ENCODE peak calls at places on chromosomes 1 and 21, in ten cellular contexts. One of them, this sample, is unnamed.

GRCh38 chr1:53581476-53581875 is 122.3 kb downstream of the DMRTB1 start:
- DNase-seq in stomach: no peak
- DNase-seq in mammary epithelial cell: no peak
- DNase-seq in mucosa of descending colon: no peak
- DNase-seq in heart right ventricle: no peak
- DNase-seq in left ventricle myocardium inferior: no peak
- DNase-seq in right cardiac atrium: peak; percentile 12
- DNase-seq in right atrium auricular region: no peak
- DNase-seq in HCT116: no peak
- DNase-seq in psoas muscle: no peak
- DNase-seq in this sample: no peak

GRCh38 chr1:227891223-227891954 is 56.3 kb downstream of the WNT9A start:
- DNase-seq in heart right ventricle: peak; percentile 2
- DNase-seq in HCT116: no peak
- DNase-seq in stomach: peak; percentile 20
- DNase-seq in right cardiac atrium: peak; percentile 31
- DNase-seq in left ventricle myocardium inferior: no peak
- DNase-seq in mucosa of descending colon: peak; percentile 16
- DNase-seq in right atrium auricular region: peak; percentile 52
- DNase-seq in mammary epithelial cell: no peak
- DNase-seq in psoas muscle: no peak
- DNase-seq in this sample: peak; percentile 40

GRCh38 chr1:180994262-180994661 is 28.4 kb downstream of the STX6 start:
- DNase-seq in heart right ventricle: no peak
- DNase-seq in left ventricle myocardium inferior: no peak
- DNase-seq in psoas muscle: no peak
- DNase-seq in right cardiac atrium: no peak
- DNase-seq in stomach: no peak
- DNase-seq in mammary epithelial cell: peak; percentile 27
- DNase-seq in HCT116: no peak
- DNase-seq in right atrium auricular region: no peak
- DNase-seq in mucosa of descending colon: no peak
- DNase-seq in this sample: no peak

GRCh38 chr1:205199090-205199930 is 12.2 kb downstream of the DSTYK start:
- DNase-seq in right cardiac atrium: no peak
- DNase-seq in stomach: no peak
- DNase-seq in HCT116: no peak
- DNase-seq in psoas muscle: no peak
- DNase-seq in mammary epithelial cell: peak; percentile 73
- DNase-seq in left ventricle myocardium inferior: no peak
- DNase-seq in heart right ventricle: no peak
- DNase-seq in right atrium auricular region: no peak
- DNase-seq in mucosa of descending colon: no peak
- DNase-seq in this sample: no peak

GRCh38 chr1:219506337-219506944 is 106.5 kb downstream of the ZC3H11B start:
- DNase-seq in left ventricle myocardium inferior: no peak
- DNase-seq in right cardiac atrium: no peak
- DNase-seq in right atrium auricular region: no peak
- DNase-seq in HCT116: no peak
- DNase-seq in mammary epithelial cell: no peak
- DNase-seq in psoas muscle: no peak
- DNase-seq in heart right ventricle: no peak
- DNase-seq in stomach: no peak
- DNase-seq in mucosa of descending colon: no peak
- DNase-seq in this sample: no peak

GRCh38 chr1:69244211-69244610 is 323.5 kb upstream of the LRRC7 start:
- DNase-seq in HCT116: no peak
- DNase-seq in left ventricle myocardium inferior: no peak
- DNase-seq in mucosa of descending colon: no peak
- DNase-seq in stomach: no peak
- DNase-seq in psoas muscle: no peak
- DNase-seq in heart right ventricle: no peak
- DNase-seq in right atrium auricular region: no peak
- DNase-seq in mammary epithelial cell: no peak
- DNase-seq in right cardiac atrium: no peak
- DNase-seq in this sample: no peak

GRCh38 chr1:99456536-99456935 is 189.4 kb upstream of the PALMD start:
- DNase-seq in mucosa of descending colon: no peak
- DNase-seq in right atrium auricular region: no peak
- DNase-seq in left ventricle myocardium inferior: no peak
- DNase-seq in right cardiac atrium: no peak
- DNase-seq in mammary epithelial cell: peak; percentile 19
- DNase-seq in stomach: no peak
- DNase-seq in HCT116: no peak
- DNase-seq in heart right ventricle: no peak
- DNase-seq in psoas muscle: no peak
- DNase-seq in this sample: peak; percentile 4

GRCh38 chr21:41973861-41974751 is 20.3 kb upstream of the C2CD2 start:
- DNase-seq in mucosa of descending colon: no peak
- DNase-seq in stomach: peak; percentile 22
- DNase-seq in right cardiac atrium: peak; percentile 83
- DNase-seq in mammary epithelial cell: no peak
- DNase-seq in right atrium auricular region: peak; percentile 57
- DNase-seq in psoas muscle: peak; percentile 32
- DNase-seq in heart right ventricle: peak; percentile 70
- DNase-seq in left ventricle myocardium inferior: peak; percentile 59
- DNase-seq in HCT116: no peak
- DNase-seq in this sample: no peak

GRCh38 chr1:41006942-41007865 is 14.3 kb downstream of the SLFNL1 start:
- DNase-seq in right cardiac atrium: no peak
- DNase-seq in right atrium auricular region: no peak
- DNase-seq in heart right ventricle: no peak
- DNase-seq in HCT116: no peak
- DNase-seq in mucosa of descending colon: no peak
- DNase-seq in left ventricle myocardium inferior: no peak
- DNase-seq in mammary epithelial cell: peak; percentile 98
- DNase-seq in psoas muscle: no peak
- DNase-seq in stomach: no peak
- DNase-seq in this sample: no peak

GRCh38 chr1:240092301-240093119 is 827 bp downstream of the FMN2 start:
- DNase-seq in left ventricle myocardium inferior: no peak
- DNase-seq in mucosa of descending colon: peak; percentile 40
- DNase-seq in heart right ventricle: no peak
- DNase-seq in right cardiac atrium: peak; percentile 56
- DNase-seq in stomach: no peak
- DNase-seq in right atrium auricular region: no peak
- DNase-seq in HCT116: no peak
- DNase-seq in psoas muscle: no peak
- DNase-seq in mammary epithelial cell: peak; percentile 4
- DNase-seq in this sample: peak; percentile 62

GRCh38 chr1:77802026-77802425 is 22.6 kb downstream of the MIGA1 start:
- DNase-seq in heart right ventricle: no peak
- DNase-seq in mucosa of descending colon: no peak
- DNase-seq in psoas muscle: no peak
- DNase-seq in right cardiac atrium: no peak
- DNase-seq in right atrium auricular region: no peak
- DNase-seq in mammary epithelial cell: no peak
- DNase-seq in left ventricle myocardium inferior: no peak
- DNase-seq in stomach: no peak
- DNase-seq in HCT116: no peak
- DNase-seq in this sample: no peak

GRCh38 chr21:42010507-42011493 is 640 bp upstream of the ZBTB21 start:
- DNase-seq in right cardiac atrium: no peak
- DNase-seq in HCT116: no peak
- DNase-seq in mucosa of descending colon: peak; percentile 73
- DNase-seq in left ventricle myocardium inferior: no peak
- DNase-seq in stomach: no peak
- DNase-seq in psoas muscle: peak; percentile 28
- DNase-seq in heart right ventricle: no peak
- DNase-seq in mammary epithelial cell: peak; percentile 37
- DNase-seq in right atrium auricular region: no peak
- DNase-seq in this sample: no peak

GRCh38 chr1:179169616-179170467 is 59.6 kb downstream of the ABL2 start:
- DNase-seq in right atrium auricular region: no peak
- DNase-seq in mammary epithelial cell: peak; percentile 68
- DNase-seq in stomach: no peak
- DNase-seq in left ventricle myocardium inferior: no peak
- DNase-seq in HCT116: no peak
- DNase-seq in right cardiac atrium: no peak
- DNase-seq in heart right ventricle: no peak
- DNase-seq in mucosa of descending colon: no peak
- DNase-seq in psoas muscle: no peak
- DNase-seq in this sample: no peak

GRCh38 chr1:69320679-69321310 is 246.9 kb upstream of the LRRC7 start:
- DNase-seq in heart right ventricle: no peak
- DNase-seq in mucosa of descending colon: no peak
- DNase-seq in right atrium auricular region: no peak
- DNase-seq in left ventricle myocardium inferior: no peak
- DNase-seq in psoas muscle: no peak
- DNase-seq in HCT116: no peak
- DNase-seq in stomach: no peak
- DNase-seq in right cardiac atrium: no peak
- DNase-seq in mammary epithelial cell: no peak
- DNase-seq in this sample: no peak

GRCh38 chr1:4021153-4021894 is 121.3 kb upstream of the C1orf174 start:
- DNase-seq in psoas muscle: no peak
- DNase-seq in HCT116: no peak
- DNase-seq in right cardiac atrium: no peak
- DNase-seq in mucosa of descending colon: no peak
- DNase-seq in mammary epithelial cell: no peak
- DNase-seq in left ventricle myocardium inferior: no peak
- DNase-seq in stomach: no peak
- DNase-seq in heart right ventricle: no peak
- DNase-seq in right atrium auricular region: peak; percentile 30
- DNase-seq in this sample: no peak

GRCh38 chr1:4018721-4019521 is 118.8 kb upstream of the C1orf174 start:
- DNase-seq in right cardiac atrium: no peak
- DNase-seq in mammary epithelial cell: no peak
- DNase-seq in stomach: no peak
- DNase-seq in heart right ventricle: no peak
- DNase-seq in right atrium auricular region: peak; percentile 53
- DNase-seq in psoas muscle: no peak
- DNase-seq in HCT116: no peak
- DNase-seq in left ventricle myocardium inferior: no peak
- DNase-seq in mucosa of descending colon: no peak
- DNase-seq in this sample: no peak

GRCh38 chr1:4021895-4022268 is 121.8 kb upstream of the C1orf174 start:
- DNase-seq in mucosa of descending colon: no peak
- DNase-seq in psoas muscle: no peak
- DNase-seq in right cardiac atrium: no peak
- DNase-seq in HCT116: no peak
- DNase-seq in right atrium auricular region: peak; percentile 28
- DNase-seq in stomach: no peak
- DNase-seq in left ventricle myocardium inferior: no peak
- DNase-seq in heart right ventricle: no peak
- DNase-seq in mammary epithelial cell: no peak
- DNase-seq in this sample: no peak

GRCh38 chr1:4019606-4020331 is 119.7 kb upstream of the C1orf174 start:
- DNase-seq in HCT116: no peak
- DNase-seq in mucosa of descending colon: no peak
- DNase-seq in stomach: no peak
- DNase-seq in mammary epithelial cell: no peak
- DNase-seq in heart right ventricle: no peak
- DNase-seq in right cardiac atrium: no peak
- DNase-seq in right atrium auricular region: peak; percentile 52
- DNase-seq in psoas muscle: no peak
- DNase-seq in left ventricle myocardium inferior: no peak
- DNase-seq in this sample: no peak

DNA sequence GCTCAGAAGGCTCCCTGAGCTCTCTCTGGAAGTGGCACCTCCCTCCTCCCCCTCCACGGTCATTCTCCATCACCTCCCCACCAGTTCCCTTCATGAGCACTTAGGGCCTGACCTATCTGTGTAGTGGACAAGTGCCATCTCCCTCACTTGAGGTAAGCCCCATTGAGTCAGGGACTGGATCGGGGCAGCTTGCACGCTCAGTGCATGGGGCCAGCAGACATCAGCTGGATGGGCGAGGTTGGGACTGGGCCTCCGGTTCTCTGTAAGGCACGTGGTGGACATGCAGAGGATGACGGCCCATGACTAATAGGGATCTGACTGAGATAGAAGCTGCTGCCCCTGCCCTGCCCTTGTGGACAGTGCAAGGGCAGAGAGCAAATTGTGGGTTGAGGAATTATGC is 120.3 kb upstream of the C1orf174 start:
- DNase-seq in psoas muscle: no peak
- DNase-seq in stomach: no peak
- DNase-seq in HCT116: no peak
- DNase-seq in mucosa of descending colon: no peak
- DNase-seq in right atrium auricular region: peak; percentile 16
- DNase-seq in mammary epithelial cell: no peak
- DNase-seq in left ventricle myocardium inferior: no peak
- DNase-seq in right cardiac atrium: no peak
- DNase-seq in heart right ventricle: no peak
- DNase-seq in this sample: no peak
- H3K9me3 ChIP-seq in psoas muscle: no peaks in the 10 kb centered on the region
- H3K9me3 ChIP-seq in stomach: no peaks in the 10 kb centered on the region
- H3K9me3 ChIP-seq in HCT116: no peaks in the 10 kb centered on the region
- H3K9me3 ChIP-seq in mucosa of descending colon: no peaks in the 10 kb centered on the region
- H3K9me3 ChIP-seq in right atrium auricular region: no peaks in the 10 kb centered on the region
- H3K9me3 ChIP-seq in mammary epithelial cell: peaks cover 3% of the 10 kb centered on the region
- H3K9me3 ChIP-seq in left ventricle myocardium inferior: no peaks in the 10 kb centered on the region
- H3K9me3 ChIP-seq in right cardiac atrium: no peaks in the 10 kb centered on the region
- H3K9me3 ChIP-seq in heart right ventricle: no peaks in the 10 kb centered on the region
- H3K9me3 ChIP-seq in this sample: no peaks in the 10 kb centered on the region

DNA sequence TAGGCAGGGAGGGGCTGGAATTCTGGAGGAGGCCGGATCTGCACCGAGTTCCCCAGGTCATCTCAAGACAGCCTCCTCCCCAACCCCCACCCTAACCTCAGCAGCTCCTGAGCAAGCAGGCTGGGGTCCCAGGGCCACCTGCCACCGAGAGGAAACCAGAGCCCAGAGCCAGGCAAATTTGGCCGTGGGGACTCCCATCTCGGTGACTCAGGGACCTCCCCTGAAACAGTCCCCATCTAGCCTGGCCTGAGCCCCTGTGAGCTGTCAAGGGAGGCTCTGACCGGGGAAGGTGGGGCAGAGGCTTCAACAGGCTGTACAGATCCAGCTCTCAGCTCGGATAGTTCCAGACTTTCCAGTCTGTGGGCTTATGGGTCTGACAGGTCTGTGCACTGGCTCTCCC is 25.8 kb downstream of the MATN1 start:
- DNase-seq in stomach: no peak
- DNase-seq in psoas muscle: peak; percentile 25
- DNase-seq in HCT116: no peak
- DNase-seq in heart right ventricle: no peak
- DNase-seq in right atrium auricular region: no peak
- DNase-seq in left ventricle myocardium inferior: no peak
- DNase-seq in mucosa of descending colon: no peak
- DNase-seq in mammary epithelial cell: no peak
- DNase-seq in right cardiac atrium: no peak
- DNase-seq in this sample: no peak
- H3K4me3 ChIP-seq in stomach: no peak overlapping the region
- H3K4me3 ChIP-seq in psoas muscle: no peak overlapping the region
- H3K4me3 ChIP-seq in HCT116: no peak overlapping the region
- H3K4me3 ChIP-seq in heart right ventricle: no peak overlapping the region
- H3K4me3 ChIP-seq in right atrium auricular region: no peak overlapping the region
- H3K4me3 ChIP-seq in left ventricle myocardium inferior: no peak overlapping the region
- H3K4me3 ChIP-seq in mucosa of descending colon: no peak overlapping the region
- H3K4me3 ChIP-seq in mammary epithelial cell: no peak overlapping the region
- H3K4me3 ChIP-seq in right cardiac atrium: no peak overlapping the region
- H3K4me3 ChIP-seq in this sample: no peak overlapping the region

GRCh38 chr1:2826316-2826715 is 24.8 kb upstream of the TTC34 start:
- DNase-seq in mammary epithelial cell: no peak
- DNase-seq in stomach: no peak
- DNase-seq in right cardiac atrium: peak; percentile 33
- DNase-seq in psoas muscle: peak; percentile 4
- DNase-seq in HCT116: no peak
- DNase-seq in mucosa of descending colon: no peak
- DNase-seq in right atrium auricular region: no peak
- DNase-seq in heart right ventricle: no peak
- DNase-seq in left ventricle myocardium inferior: no peak
- DNase-seq in this sample: no peak
- H3K9me3 ChIP-seq in mammary epithelial cell: peaks cover 44% of the 10 kb centered on the region
- H3K9me3 ChIP-seq in stomach: peaks cover 21% of the 10 kb centered on the region
- H3K9me3 ChIP-seq in right cardiac atrium: no peaks in the 10 kb centered on the region
- H3K9me3 ChIP-seq in psoas muscle: no peaks in the 10 kb centered on the region
- H3K9me3 ChIP-seq in HCT116: no peaks in the 10 kb centered on the region
- H3K9me3 ChIP-seq in mucosa of descending colon: no peaks in the 10 kb centered on the region
- H3K9me3 ChIP-seq in right atrium auricular region: peaks cover 13% of the 10 kb centered on the region
- H3K9me3 ChIP-seq in heart right ventricle: no peaks in the 10 kb centered on the region
- H3K9me3 ChIP-seq in left ventricle myocardium inferior: peaks cover 22% of the 10 kb centered on the region
- H3K9me3 ChIP-seq in this sample: peaks cover 13% of the 10 kb centered on the region

GRCh38 chr21:44425307-44425894 is 29.9 kb upstream of the LRRC3 start:
- DNase-seq in left ventricle myocardium inferior: peak; percentile 10
- DNase-seq in right cardiac atrium: peak; percentile 47
- DNase-seq in heart right ventricle: no peak
- DNase-seq in psoas muscle: no peak
- DNase-seq in mucosa of descending colon: no peak
- DNase-seq in right atrium auricular region: no peak
- DNase-seq in stomach: no peak
- DNase-seq in mammary epithelial cell: peak; percentile 48
- DNase-seq in HCT116: peak; percentile 73
- DNase-seq in this sample: peak; percentile 39
- H3K4me3 ChIP-seq in left ventricle myocardium inferior: peak overlapping the region; percentile 47
- H3K4me3 ChIP-seq in right cardiac atrium: no peak overlapping the region
- H3K4me3 ChIP-seq in heart right ventricle: no peak overlapping the region
- H3K4me3 ChIP-seq in psoas muscle: peak overlapping the region; percentile 22
- H3K4me3 ChIP-seq in mucosa of descending colon: no peak overlapping the region
- H3K4me3 ChIP-seq in right atrium auricular region: no peak overlapping the region
- H3K4me3 ChIP-seq in stomach: no peak overlapping the region
- H3K4me3 ChIP-seq in mammary epithelial cell: peak overlapping the region; percentile 58
- H3K4me3 ChIP-seq in HCT116: peak overlapping the region; percentile 88
- H3K4me3 ChIP-seq in this sample: no peak overlapping the region